ENCODE peak calls at places on chromosomes 7 and 10, in nine cellular contexts. L is CD8-positive, alpha-beta T cell; R is H9; E is Peyer's patch; S is PC-3; P is tibial nerve; N is esophagus muscularis mucosa; V is GM23338; W is mucosa of descending colon. G is an unnamed sample.

GRCh38 chr10:3042589-3042988 is 24.8 kb upstream of the PFKP start:
- DNase-seq in L (no peak), R (no peak), E (no peak), S (no peak), P (no peak), N (no peak), V (no peak), W (no peak), G (no peak)

GRCh38 chr10:130777507-130778165 is 533.9 kb downstream of the TCERG1L start:
- DNase-seq in L (no peak), R (no peak), E (peak; percentile 12), S (no peak), P (no peak), N (no peak), V (no peak), W (no peak), G (peak; percentile 37)

GRCh38 chr7:2156756-2157472 is 75.8 kb downstream of the MAD1L1 start:
- DNase-seq in L (no peak), R (no peak), E (no peak), S (no peak), P (no peak), N (no peak), V (no peak), W (no peak), G (no peak)

GRCh38 chr7:104993217-104993857 is 20.7 kb upstream of the KMT2E start:
- DNase-seq in L (no peak), R (no peak), E (no peak), S (no peak), P (no peak), N (no peak), V (no peak), W (no peak), G (no peak)

GRCh38 chr10:49222170-49222569 is 34.0 kb upstream of the TMEM273 start:
- DNase-seq in L (no peak), R (no peak), E (no peak), S (peak; percentile 27), P (no peak), N (no peak), V (no peak), W (no peak), G (no peak)

GRCh38 chr7:31488562-31489203 is 25.2 kb upstream of the ITPRID1 start:
- DNase-seq in L (no peak), R (peak; percentile 88), E (peak; percentile 65), S (peak; percentile 87), P (no peak), N (no peak), V (peak; percentile 87), W (peak; percentile 79), G (peak; percentile 75)

GRCh38 chr7:123343611-123344010 is 143.8 kb upstream of the SLC13A1 start:
- DNase-seq in L (no peak), R (no peak), E (no peak), S (no peak), P (no peak), N (no peak), V (no peak), W (no peak), G (no peak)

GRCh38 chr10:74738052-74738451 is 88.3 kb upstream of the KAT6B start:
- DNase-seq in L (no peak), R (no peak), E (no peak), S (peak; percentile 53), P (no peak), N (peak; percentile 50), V (no peak), W (no peak), G (no peak)

GRCh38 chr7:24466109-24466768 is 107.0 kb upstream of the PALS2 start:
- DNase-seq in L (no peak), R (no peak), E (no peak), S (no peak), P (no peak), N (no peak), V (no peak), W (no peak), G (no peak)

GRCh38 chr7:1431644-1432380 is 27.5 kb downstream of the MICALL2 start:
- DNase-seq in L (no peak), R (no peak), E (no peak), S (peak; percentile 10), P (no peak), N (no peak), V (no peak), W (no peak), G (no peak)

GRCh38 chr10:14200645-14201534 is 129.8 kb downstream of the FRMD4A start:
- DNase-seq in L (no peak), R (peak; percentile 84), E (no peak), S (no peak), P (no peak), N (no peak), V (peak; percentile 85), W (no peak), G (no peak)

GRCh38 chr7:53504914-53505313 is 469.5 kb downstream of the POM121L12 start:
- DNase-seq in L (no peak), R (no peak), E (no peak), S (peak; percentile 2), P (no peak), N (no peak), V (no peak), W (no peak), G (no peak)

GRCh38 chr7:101882595-101883564 is 65.5 kb downstream of the CUX1 start:
- DNase-seq in L (no peak), R (no peak), E (peak; percentile 65), S (peak; percentile 99), P (peak; percentile 51), N (peak; percentile 95), V (peak; percentile 56), W (peak; percentile 76), G (peak; percentile 78)

DNA sequence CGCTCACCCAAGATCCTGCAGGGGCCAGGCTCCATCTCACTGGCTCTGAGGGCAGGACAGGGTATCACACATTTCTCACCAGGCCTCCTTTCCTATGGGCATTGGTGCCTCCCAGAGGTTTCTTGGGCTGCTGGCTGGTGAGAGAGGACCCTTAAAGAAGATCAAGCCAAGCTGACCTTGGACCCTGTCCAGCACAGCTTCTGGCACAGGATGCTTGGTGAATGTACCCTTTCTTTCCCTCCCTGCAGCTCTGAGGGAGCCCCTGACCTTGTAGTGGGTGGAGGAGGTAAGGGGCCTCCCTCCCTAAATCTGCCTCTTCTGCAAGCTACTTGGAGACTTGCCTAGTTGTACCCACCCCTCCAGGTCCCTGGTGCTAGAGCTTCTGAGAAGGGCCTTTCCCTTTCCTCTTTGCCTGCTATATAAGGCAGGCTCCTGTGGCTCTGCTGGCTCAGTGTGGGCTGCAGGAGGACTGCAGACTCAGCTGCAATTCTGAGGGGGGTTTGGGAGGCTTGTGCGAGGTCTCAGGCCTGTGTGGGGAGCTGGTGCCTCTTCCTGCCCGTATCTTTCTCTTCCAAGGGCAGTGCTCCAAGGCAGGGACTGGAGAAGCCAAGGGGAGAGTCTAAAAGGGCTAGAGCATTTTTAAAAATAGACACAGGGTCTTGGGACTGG is 11.8 kb upstream of the TRIM8 start:
- DNase-seq in L (no peak), R (no peak), E (no peak), S (no peak), P (no peak), N (no peak), V (no peak), W (no peak), G (peak; percentile 45)
- TF ChIP-seq CTCF in L (no peak), R (no peak), E (no peak), S (no peak), P (no peak), N (no peak), V (no peak), W (no peak), G (no peak)

GRCh38 chr7:37549542-37549941 is 100.9 kb upstream of the ELMO1 start:
- DNase-seq in L (no peak), R (no peak), E (no peak), S (no peak), P (no peak), N (peak; percentile 47), V (no peak), W (no peak), G (no peak)

GRCh38 chr7:37545619-37546356 is 97.1 kb upstream of the ELMO1 start:
- DNase-seq in L (no peak), R (no peak), E (no peak), S (no peak), P (no peak), N (peak; percentile 68), V (no peak), W (no peak), G (no peak)

GRCh38 chr7:37552021-37552420 is 103.4 kb upstream of the ELMO1 start:
- DNase-seq in L (no peak), R (no peak), E (no peak), S (no peak), P (no peak), N (no peak), V (no peak), W (no peak), G (no peak)

GRCh38 chr7:37546677-37547076 is 98.0 kb upstream of the ELMO1 start:
- DNase-seq in L (no peak), R (no peak), E (no peak), S (no peak), P (no peak), N (no peak), V (no peak), W (no peak), G (no peak)

DNA sequence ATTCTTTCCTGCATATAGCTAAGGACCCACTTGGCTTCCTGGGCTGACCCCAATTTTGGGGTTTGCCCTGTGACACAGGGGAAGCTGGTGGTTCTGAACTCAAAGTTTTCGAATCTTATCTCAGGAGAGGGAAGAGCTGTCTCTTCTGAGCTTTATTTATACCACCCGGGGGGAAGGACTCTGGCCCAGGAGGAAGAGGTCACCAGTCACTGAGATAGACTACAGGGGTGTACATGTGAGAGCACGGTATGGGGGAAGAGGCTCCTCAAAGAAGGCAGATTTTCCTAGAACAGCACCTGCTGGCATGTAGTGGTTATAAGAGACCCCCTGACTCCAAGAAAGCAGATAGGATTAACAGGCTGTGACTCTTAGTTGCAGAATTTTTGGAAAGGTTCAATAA is 101.8 kb upstream of the ELMO1 start:
- DNase-seq in L (no peak), R (no peak), E (no peak), S (no peak), P (no peak), N (peak; percentile 90), V (no peak), W (no peak), G (no peak)
- H3K4me1 ChIP-seq in L (no peaks in the 10 kb centered on the region), R (peaks cover 5% of the 10 kb centered on the region), E (no peaks in the 10 kb centered on the region), S (no peaks in the 10 kb centered on the region), P (no peaks in the 10 kb centered on the region), N (no peaks in the 10 kb centered on the region), V (peaks cover 4% of the 10 kb centered on the region), W (no peaks in the 10 kb centered on the region), G (peaks cover 4% of the 10 kb centered on the region)

GRCh38 chr7:32914186-32914585 is 22.6 kb upstream of the KBTBD2 start:
- DNase-seq in L (no peak), R (peak; percentile 50), E (no peak), S (no peak), P (no peak), N (no peak), V (no peak), W (no peak), G (no peak)
- TF ChIP-seq CTCF in L (no peak), R (peak; percentile 59), E (no peak), S (no peak), P (no peak), N (no peak), V (no peak), W (no peak), G (no peak)

DNA sequence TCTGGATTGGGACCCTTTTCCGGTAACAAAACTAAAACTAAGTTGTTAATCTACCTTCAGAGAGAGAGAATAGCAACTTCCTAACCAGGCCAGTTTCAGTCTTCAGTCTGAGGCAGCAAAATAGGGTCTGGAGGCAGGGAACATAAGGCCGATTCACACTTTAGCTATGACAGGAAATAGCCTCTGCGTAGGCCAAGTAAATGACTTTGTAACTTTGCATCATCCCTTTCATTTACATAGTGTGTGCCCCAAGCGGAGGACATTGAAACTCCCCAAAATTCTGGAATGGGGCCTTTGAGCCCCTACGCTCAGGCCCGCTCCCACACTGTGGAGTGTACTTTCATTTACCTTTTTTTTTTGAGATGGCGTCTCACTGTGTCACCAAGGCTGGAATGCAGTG is 1.7 kb upstream of the UPP1 start:
- DNase-seq in L (no peak), R (no peak), E (no peak), S (peak; percentile 26), P (no peak), N (peak; percentile 37), V (peak; percentile 24), W (no peak), G (no peak)
- H3K4me1 ChIP-seq in L (peaks cover 77% of the 10 kb centered on the region), R (peaks cover 9% of the 10 kb centered on the region), E (peaks cover 55% of the 10 kb centered on the region), S (peaks cover 69% of the 10 kb centered on the region), P (no peaks in the 10 kb centered on the region), N (peaks cover 21% of the 10 kb centered on the region), V (peaks cover 26% of the 10 kb centered on the region), W (peaks cover 43% of the 10 kb centered on the region), G (peaks cover 48% of the 10 kb centered on the region)